ENCODE peak calls at places on chromosome 13, in five cellular contexts. One of them, this sample, is unnamed.

GRCh38 chr13:96431044-96431581 is 341.2 kb downstream of the HS6ST3 start:
- DNase-seq in breast epithelium: no peak
- DNase-seq in Peyer's patch: no peak
- DNase-seq in heart left ventricle: no peak
- DNase-seq in A549: peak
- DNase-seq in this sample: no peak

GRCh38 chr13:100349594-100349993 is 239.0 kb downstream of the GGACT start:
- DNase-seq in A549: no peak
- DNase-seq in breast epithelium: no peak
- DNase-seq in Peyer's patch: no peak
- DNase-seq in heart left ventricle: no peak
- DNase-seq in this sample: no peak

GRCh38 chr13:38830442-38831045 is 143.7 kb downstream of the FREM2 start:
- DNase-seq in Peyer's patch: no peak
- DNase-seq in heart left ventricle: no peak
- DNase-seq in breast epithelium: no peak
- DNase-seq in A549: no peak
- DNase-seq in this sample: no peak

GRCh38 chr13:90757127-90757680 is 590.3 kb upstream of the MIR17HG start:
- DNase-seq in heart left ventricle: no peak
- DNase-seq in breast epithelium: no peak
- DNase-seq in A549: no peak
- DNase-seq in Peyer's patch: no peak
- DNase-seq in this sample: no peak

GRCh38 chr13:21567714-21568113 is 36.3 kb downstream of the MICU2 start:
- DNase-seq in Peyer's patch: no peak
- DNase-seq in A549: no peak
- DNase-seq in heart left ventricle: no peak
- DNase-seq in breast epithelium: no peak
- DNase-seq in this sample: peak

GRCh38 chr13:51326782-51327181 is 12.7 kb upstream of the SERPINE3 start:
- DNase-seq in breast epithelium: no peak
- DNase-seq in heart left ventricle: no peak
- DNase-seq in A549: no peak
- DNase-seq in Peyer's patch: no peak
- DNase-seq in this sample: no peak

GRCh38 chr13:32581177-32581786 is 5.0 kb upstream of the PDS5B start:
- DNase-seq in breast epithelium: no peak
- DNase-seq in A549: no peak
- DNase-seq in Peyer's patch: no peak
- DNase-seq in heart left ventricle: no peak
- DNase-seq in this sample: peak

GRCh38 chr13:89694471-89694870 is 1653.0 kb upstream of the MIR17HG start:
- DNase-seq in Peyer's patch: no peak
- DNase-seq in heart left ventricle: no peak
- DNase-seq in breast epithelium: no peak
- DNase-seq in A549: no peak
- DNase-seq in this sample: no peak

GRCh38 chr13:99421271-99421670 is 80.0 kb upstream of the TM9SF2 start:
- DNase-seq in heart left ventricle: no peak
- DNase-seq in Peyer's patch: peak
- DNase-seq in A549: no peak
- DNase-seq in breast epithelium: no peak
- DNase-seq in this sample: no peak

GRCh38 chr13:31000889-31001288 is 68.4 kb downstream of the TEX26 start:
- DNase-seq in breast epithelium: no peak
- DNase-seq in Peyer's patch: no peak
- DNase-seq in A549: no peak
- DNase-seq in heart left ventricle: no peak
- DNase-seq in this sample: no peak

GRCh38 chr13:44930907-44931676 is 58.2 kb downstream of the NUFIP1 start:
- DNase-seq in breast epithelium: no peak
- DNase-seq in A549: no peak
- DNase-seq in heart left ventricle: no peak
- DNase-seq in Peyer's patch: no peak
- DNase-seq in this sample: no peak

DNA sequence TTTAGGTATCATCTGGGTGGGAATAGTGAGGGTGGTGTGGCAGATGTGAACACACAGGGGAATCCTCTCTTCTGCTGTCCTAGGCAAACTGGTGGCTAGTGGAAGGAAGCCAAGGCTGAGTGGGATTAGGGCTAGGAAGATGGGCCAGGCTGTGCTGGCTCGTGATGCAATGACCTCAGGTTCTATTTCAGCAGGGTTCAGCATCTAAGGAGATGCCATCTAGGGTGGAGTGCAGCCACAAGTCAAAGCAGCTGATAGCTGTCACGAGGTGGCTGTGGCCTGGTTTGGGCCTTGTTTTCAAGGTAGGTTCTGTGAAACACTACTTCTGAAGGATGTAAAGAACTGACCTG is 21.6 kb downstream of the ARL11 start:
- DNase-seq in Peyer's patch: no peak
- DNase-seq in A549: no peak
- DNase-seq in heart left ventricle: no peak
- DNase-seq in breast epithelium: no peak
- DNase-seq in this sample: peak
- TF ChIP-seq POLR2A in Peyer's patch: no peak
- TF ChIP-seq POLR2A in A549: no peak
- TF ChIP-seq POLR2A in heart left ventricle: no peak
- TF ChIP-seq POLR2A in breast epithelium: no peak
- TF ChIP-seq POLR2A in this sample: no peak

GRCh38 chr13:97975280-97975850 is 21.9 kb downstream of the IPO5 start:
- DNase-seq in heart left ventricle: no peak
- DNase-seq in A549: no peak
- DNase-seq in Peyer's patch: no peak
- DNase-seq in breast epithelium: no peak
- DNase-seq in this sample: no peak

GRCh38 chr13:97977376-97977705 is 23.9 kb downstream of the IPO5 start:
- DNase-seq in breast epithelium: no peak
- DNase-seq in heart left ventricle: no peak
- DNase-seq in Peyer's patch: no peak
- DNase-seq in A549: no peak
- DNase-seq in this sample: peak

GRCh38 chr13:97976551-97977375 is 23.3 kb downstream of the IPO5 start:
- DNase-seq in breast epithelium: peak
- DNase-seq in A549: peak
- DNase-seq in heart left ventricle: peak
- DNase-seq in Peyer's patch: no peak
- DNase-seq in this sample: peak

GRCh38 chr13:97974773-97975172 is 21.3 kb downstream of the IPO5 start:
- DNase-seq in heart left ventricle: no peak
- DNase-seq in breast epithelium: no peak
- DNase-seq in Peyer's patch: no peak
- DNase-seq in A549: no peak
- DNase-seq in this sample: no peak

DNA sequence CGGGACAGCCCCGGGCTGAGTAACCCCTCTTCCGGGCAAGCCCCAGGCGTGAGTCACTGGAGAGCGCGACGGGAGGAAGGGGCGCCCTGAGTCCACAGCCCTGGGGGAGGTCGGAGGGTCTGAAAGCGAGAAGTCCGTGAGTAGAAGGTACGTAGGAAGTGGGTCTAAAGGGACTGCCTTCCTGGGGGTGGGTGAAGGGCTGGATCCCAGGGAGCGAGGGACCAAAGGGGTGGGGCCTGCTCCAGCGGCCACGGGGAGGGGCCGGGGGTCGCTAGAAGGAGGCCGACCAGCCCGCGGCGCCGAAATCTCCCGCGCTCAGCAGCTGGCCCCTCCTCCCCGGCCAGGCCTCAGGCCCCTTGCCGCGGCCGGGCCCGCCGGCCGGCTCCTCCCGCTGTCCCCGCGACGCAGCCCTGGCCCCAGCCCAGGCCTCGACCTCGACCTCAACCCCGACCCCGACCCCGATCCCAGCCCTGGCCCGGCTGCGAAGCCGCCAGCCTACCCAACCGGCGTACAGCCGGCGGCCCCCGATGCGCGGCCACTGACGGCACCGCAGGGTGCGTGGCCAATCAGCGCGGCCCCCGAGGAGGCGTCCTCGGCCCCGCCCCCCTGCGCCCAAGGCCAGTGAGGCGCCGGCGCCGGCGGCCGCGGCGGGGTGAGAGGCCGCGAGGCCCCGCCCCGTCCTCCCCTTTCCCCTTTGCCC is 22.5 kb downstream of the IPO5 start:
- DNase-seq in Peyer's patch: peak
- DNase-seq in breast epithelium: no peak
- DNase-seq in heart left ventricle: peak
- DNase-seq in A549: peak
- DNase-seq in this sample: peak
- TF ChIP-seq POLR2A in Peyer's patch: peak
- TF ChIP-seq POLR2A in breast epithelium: no peak
- TF ChIP-seq POLR2A in heart left ventricle: peak
- TF ChIP-seq POLR2A in A549: peak
- TF ChIP-seq POLR2A in this sample: peak

DNA sequence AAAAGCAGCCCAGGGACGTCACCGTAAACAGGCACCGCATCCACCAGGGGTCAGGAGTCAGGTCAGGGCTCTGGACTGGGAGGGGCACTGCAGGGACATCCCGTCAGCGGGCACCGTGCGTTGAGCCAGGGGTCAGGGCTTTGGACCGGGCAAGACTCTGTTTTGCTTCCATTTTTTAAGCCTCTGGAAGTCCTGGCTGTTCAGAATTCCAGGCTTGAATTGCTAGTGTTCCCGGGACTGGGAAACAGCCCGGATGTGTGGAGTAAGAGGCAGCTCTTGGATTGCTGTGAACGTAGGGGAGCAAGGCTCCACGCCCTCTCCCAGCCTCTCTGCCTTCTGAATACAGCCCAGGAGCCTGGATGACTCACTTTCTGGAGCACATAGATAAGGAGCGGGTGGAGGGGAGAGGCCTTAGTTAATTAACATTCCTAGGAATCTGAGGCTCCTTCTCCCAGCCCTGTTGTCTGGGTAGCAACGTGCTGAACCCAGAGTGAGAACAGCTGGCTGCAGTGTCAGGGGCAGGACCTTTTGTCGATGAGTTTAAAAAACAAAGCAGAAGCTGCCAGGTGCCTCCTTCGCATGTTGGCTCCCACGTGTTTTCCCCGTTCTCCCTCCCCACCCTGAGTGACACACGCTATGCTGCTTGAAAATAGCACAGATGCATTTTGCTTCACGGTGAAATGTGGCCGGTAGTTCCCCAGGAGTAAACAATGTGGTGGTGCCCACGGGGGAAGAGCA is 21.9 kb downstream of the ATP11A start:
- DNase-seq in heart left ventricle: peak
- DNase-seq in Peyer's patch: peak
- DNase-seq in A549: peak
- DNase-seq in breast epithelium: peak
- DNase-seq in this sample: peak
- TF ChIP-seq POLR2A in heart left ventricle: peak
- TF ChIP-seq POLR2A in Peyer's patch: no peak
- TF ChIP-seq POLR2A in A549: no peak
- TF ChIP-seq POLR2A in breast epithelium: no peak
- TF ChIP-seq POLR2A in this sample: no peak

GRCh38 chr13:113057084-113057483 is 48.5 kb upstream of the F7 start:
- DNase-seq in Peyer's patch: no peak
- DNase-seq in A549: no peak
- DNase-seq in heart left ventricle: no peak
- DNase-seq in breast epithelium: no peak
- DNase-seq in this sample: no peak
- TF ChIP-seq POLR2A in Peyer's patch: no peak
- TF ChIP-seq POLR2A in A549: no peak
- TF ChIP-seq POLR2A in heart left ventricle: no peak
- TF ChIP-seq POLR2A in breast epithelium: no peak
- TF ChIP-seq POLR2A in this sample: no peak

GRCh38 chr13:106917673-106918652 is 350.0 kb upstream of the ARGLU1 start:
- DNase-seq in A549: peak
- DNase-seq in Peyer's patch: peak
- DNase-seq in breast epithelium: peak
- DNase-seq in heart left ventricle: peak
- DNase-seq in this sample: peak
- TF ChIP-seq POLR2A in A549: no peak
- TF ChIP-seq POLR2A in Peyer's patch: no peak
- TF ChIP-seq POLR2A in breast epithelium: no peak
- TF ChIP-seq POLR2A in heart left ventricle: no peak
- TF ChIP-seq POLR2A in this sample: no peak

GRCh38 chr13:54593504-54593903 is 1564.9 kb downstream of the OLFM4 start:
- DNase-seq in heart left ventricle: no peak
- DNase-seq in Peyer's patch: no peak
- DNase-seq in breast epithelium: no peak
- DNase-seq in A549: no peak
- DNase-seq in this sample: no peak
- TF ChIP-seq POLR2A in heart left ventricle: no peak
- TF ChIP-seq POLR2A in Peyer's patch: no peak
- TF ChIP-seq POLR2A in breast epithelium: no peak
- TF ChIP-seq POLR2A in A549: no peak
- TF ChIP-seq POLR2A in this sample: no peak

DNA sequence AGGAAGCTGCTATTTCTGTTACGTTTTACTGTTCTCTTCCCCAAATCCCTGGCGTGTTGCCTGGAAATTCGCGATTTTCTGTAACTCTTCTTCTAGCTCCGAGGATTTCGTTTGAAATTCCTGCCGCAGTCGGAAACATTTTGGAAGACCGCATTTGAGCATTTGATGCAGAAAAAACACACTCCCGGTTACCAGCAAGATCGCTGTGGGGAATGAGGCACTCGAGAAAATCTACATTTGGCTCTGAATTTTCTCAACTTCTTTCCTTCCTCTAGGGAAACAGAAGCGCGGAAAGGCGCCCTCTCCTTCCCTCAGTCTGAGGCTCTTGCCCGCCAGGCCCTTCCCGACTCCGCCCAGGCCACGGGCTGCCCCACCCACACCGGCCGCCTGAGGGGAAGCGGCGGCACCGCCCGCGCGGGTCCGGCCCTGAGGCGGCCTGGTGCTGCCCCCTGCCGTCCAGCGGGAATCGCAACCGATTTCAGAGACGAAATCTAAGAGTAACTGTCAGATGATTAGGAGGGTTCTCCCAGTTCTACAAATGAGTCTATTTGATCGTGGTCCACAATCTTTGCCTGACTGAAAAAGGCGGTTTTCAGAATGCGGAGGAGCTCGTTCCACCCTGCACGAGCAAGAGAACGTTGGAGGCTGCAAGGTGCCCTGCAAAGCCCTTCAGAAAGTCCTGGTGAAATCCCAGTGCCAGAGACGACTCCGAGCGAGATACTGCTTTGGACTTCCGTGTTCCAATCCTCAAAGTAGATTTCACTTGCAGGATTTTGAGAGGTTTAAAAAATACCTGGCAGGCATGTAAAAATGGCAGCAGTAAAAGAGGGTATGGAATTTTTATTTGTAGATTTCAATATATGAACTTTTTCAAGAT is 18.4 kb upstream of the TUBGCP3 start:
- DNase-seq in heart left ventricle: peak
- DNase-seq in breast epithelium: peak
- DNase-seq in A549: peak
- DNase-seq in Peyer's patch: peak
- DNase-seq in this sample: peak
- TF ChIP-seq POLR2A in heart left ventricle: peak
- TF ChIP-seq POLR2A in breast epithelium: no peak
- TF ChIP-seq POLR2A in A549: no peak
- TF ChIP-seq POLR2A in Peyer's patch: peak
- TF ChIP-seq POLR2A in this sample: peak